ENCODE peak calls at places on chromosomes 7 and 10, in ten cellular contexts. G is cardiac fibroblast, W is adrenal gland, Z is breast epithelium, F is LNCaP clone FGC, L is uterus, S is BJ, E is heart right ventricle, K is body of pancreas, V is ovary. M is an unnamed sample.

GRCh38 chr10:5959116-5959515 is 18.2 kb downstream of the IL15RA start:
- DNase-seq in L (no peak), W (no peak), Z (no peak), G (no peak), V (no peak), F (no peak), S (no peak), E (no peak), K (no peak), M (no peak)

GRCh38 chr7:26117970-26118369 is 34.0 kb upstream of the NFE2L3 start:
- DNase-seq in K (no peak), E (no peak), Z (no peak), G (no peak), F (no peak), S (no peak), V (no peak), L (no peak), W (no peak), M (no peak)

GRCh38 chr10:4947039-4947634 is 16.1 kb upstream of the AKR1C1 start:
- DNase-seq in E (no peak), S (peak; percentile 17), W (no peak), Z (no peak), G (peak; percentile 52), K (no peak), L (no peak), V (no peak), F (no peak), M (peak; percentile 71)

GRCh38 chr7:36564500-36564899 is 159.8 kb downstream of the AOAH start:
- DNase-seq in G (no peak), L (no peak), K (no peak), F (no peak), E (no peak), V (no peak), S (no peak), Z (no peak), W (no peak), M (no peak)

GRCh38 chr7:150481207-150481920 is 30.9 kb downstream of the GIMAP8 start:
- DNase-seq in K (no peak), W (no peak), L (no peak), Z (no peak), E (no peak), V (no peak), S (no peak), F (no peak), G (no peak), M (no peak)

GRCh38 chr10:80344912-80345311 is 11.6 kb downstream of the DYDC1 start:
- DNase-seq in Z (no peak), W (no peak), S (no peak), F (no peak), K (no peak), G (no peak), L (no peak), E (no peak), V (no peak), M (no peak)

GRCh38 chr7:139762886-139763285 is 14.9 kb downstream of the HIPK2 start:
- DNase-seq in W (no peak), F (no peak), G (peak; percentile 89), V (no peak), K (no peak), Z (no peak), S (no peak), L (no peak), E (no peak), M (peak; percentile 66)

GRCh38 chr7:52525772-52526341 is 509.6 kb upstream of the POM121L12 start:
- DNase-seq in K (no peak), F (no peak), W (no peak), G (no peak), S (no peak), L (no peak), E (no peak), Z (no peak), V (no peak), M (no peak)

GRCh38 chr7:151860771-151861170 is 16.1 kb downstream of the PRKAG2 start:
- DNase-seq in L (no peak), E (no peak), K (no peak), V (no peak), S (no peak), F (no peak), Z (no peak), W (no peak), G (no peak), M (no peak)

GRCh38 chr10:86725980-86726976 is 30.1 kb upstream of the BMPR1A start:
- DNase-seq in Z (no peak), K (no peak), E (no peak), F (no peak), W (no peak), G (no peak), S (no peak), V (no peak), L (no peak), M (no peak)

GRCh38 chr10:131280101-131280500 is 31.4 kb downstream of the TCERG1L start:
- DNase-seq in G (no peak), Z (no peak), V (no peak), E (no peak), W (no peak), L (no peak), F (no peak), S (no peak), K (no peak), M (no peak)

GRCh38 chr10:130769146-130770017 is 542.1 kb downstream of the TCERG1L start:
- DNase-seq in F (no peak), K (no peak), Z (peak; percentile 25), W (no peak), L (no peak), V (no peak), S (no peak), G (no peak), E (no peak), M (no peak)

GRCh38 chr7:19376591-19376990 is 231.4 kb upstream of the FERD3L start:
- DNase-seq in L (no peak), Z (no peak), V (no peak), W (no peak), K (no peak), E (no peak), S (no peak), G (peak; percentile 12), F (no peak), M (peak; percentile 54)

GRCh38 chr10:71316081-71316785 is 2.8 kb upstream of the SLC29A3 start:
- DNase-seq in S (no peak), Z (no peak), V (no peak), W (no peak), K (no peak), G (peak; percentile 17), E (no peak), L (no peak), F (no peak), M (peak; percentile 16)

GRCh38 chr10:61617586-61617985 is 45.1 kb upstream of the CABCOCO1 start:
- DNase-seq in F (no peak), Z (no peak), G (no peak), E (no peak), V (no peak), L (no peak), S (no peak), K (no peak), W (no peak), M (no peak)

GRCh38 chr7:28355553-28356319 is 56.6 kb upstream of the CREB5 start:
- DNase-seq in V (no peak), K (no peak), F (no peak), S (no peak), L (no peak), Z (no peak), G (no peak), W (no peak), E (no peak), M (no peak)
- TF ChIP-seq CTCF in V (no peak), K (no peak), F (no peak), S (no peak), L (no peak), Z (no peak), G (no peak), W (no peak), E (no peak), M (no peak)

GRCh38 chr7:142540371-142540770 is 208.9 kb upstream of the PRSS1 start:
- DNase-seq in L (no peak), W (no peak), V (no peak), E (no peak), K (no peak), G (no peak), F (no peak), Z (no peak), S (no peak), M (no peak)
- H3K4me3 ChIP-seq in L (no peak overlapping the region), W (no peak overlapping the region), V (no peak overlapping the region), E (no peak overlapping the region), K (no peak overlapping the region), G (no peak overlapping the region), F (no peak overlapping the region), Z (no peak overlapping the region), S (no peak overlapping the region), M (no peak overlapping the region)

DNA sequence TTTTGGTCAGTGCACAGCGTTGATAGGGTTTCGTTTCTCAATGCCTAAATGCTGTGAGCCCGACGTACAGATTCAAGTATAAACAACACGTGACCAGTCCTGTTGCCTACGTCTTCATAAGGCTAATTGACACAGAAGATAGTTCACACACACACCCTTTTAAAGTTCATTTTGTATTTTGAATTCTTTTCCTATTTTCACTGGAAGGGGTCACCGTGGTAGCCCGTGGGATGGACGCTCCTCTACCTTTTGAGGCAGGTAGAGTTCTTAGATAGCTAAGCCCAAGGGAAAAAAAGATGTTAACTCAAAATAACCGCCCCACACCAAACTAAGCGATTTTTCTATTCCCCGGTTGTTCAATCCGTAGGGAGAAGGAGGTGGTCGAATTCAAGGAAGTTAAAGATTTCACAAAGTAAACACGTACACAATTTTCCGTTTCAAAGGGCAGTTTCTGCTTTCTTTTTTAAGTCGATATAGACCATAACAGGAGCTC is 961 bp downstream of the KBTBD2 start:
- DNase-seq in F (no peak), W (no peak), V (peak; percentile 15), Z (no peak), G (peak; percentile 85), S (no peak), K (no peak), L (peak; percentile 28), E (no peak), M (peak; percentile 76)
- TF ChIP-seq CTCF in F (no peak), W (no peak), V (no peak), Z (no peak), G (no peak), S (no peak), K (no peak), L (no peak), E (no peak), M (no peak)

GRCh38 chr10:68301790-68302502 is 29.9 kb upstream of the HNRNPH3 start:
- DNase-seq in L (no peak), F (peak; percentile 59), S (peak; percentile 24), Z (no peak), K (no peak), E (no peak), W (no peak), V (no peak), G (peak; percentile 68), M (peak; percentile 77)
- H3K4me3 ChIP-seq in L (no peak overlapping the region), F (no peak overlapping the region), S (no peak overlapping the region), Z (no peak overlapping the region), K (no peak overlapping the region), E (no peak overlapping the region), W (no peak overlapping the region), V (no peak overlapping the region), G (no peak overlapping the region), M (no peak overlapping the region)

GRCh38 chr7:1794888-1795542 is 124.9 kb downstream of the ELFN1 start:
- DNase-seq in V (no peak), F (no peak), K (no peak), S (no peak), G (no peak), Z (no peak), E (no peak), L (no peak), W (no peak), M (no peak)
- TF ChIP-seq CTCF in V (no peak), F (no peak), K (no peak), S (peak; percentile 25), G (peak; percentile 31), Z (no peak), E (no peak), L (no peak), W (no peak), M (peak; percentile 33)

GRCh38 chr7:44979481-44980392 is 922 bp upstream of the MYO1G start:
- DNase-seq in F (no peak), W (peak; percentile 33), S (no peak), K (no peak), L (no peak), V (no peak), Z (no peak), G (no peak), E (no peak), M (peak; percentile 30)
- H3K4me3 ChIP-seq in F (no peak overlapping the region), W (no peak overlapping the region), S (no peak overlapping the region), K (no peak overlapping the region), L (no peak overlapping the region), V (no peak overlapping the region), Z (no peak overlapping the region), G (no peak overlapping the region), E (peak overlapping the region; percentile 54), M (no peak overlapping the region)

M was measured in fibroblast of the aortic adventitia.